ENCODE peak calls at places on chromosomes 16 and 17, in four cellular contexts. K is activated gamma-delta T cell treated with anti-CD3 and anti-CD28 coated beads, Interleukin-2, amount 50 U/mL, for 16 hours; W is effector memory CD8-positive, alpha-beta T cell; V is CD4-positive, alpha-beta T cell. E is an unnamed sample.

GRCh38 chr17:65514541-65514940 is 46.9 kb downstream of the AXIN2 start:
- DNase-seq in K (no peak), W (no peak), V (no peak), E (no peak)

GRCh38 chr17:12877953-12878669 is 88.8 kb downstream of the ARHGAP44 start:
- DNase-seq in K (no peak), W (no peak), V (no peak), E (no peak)

GRCh38 chr17:15941781-15942180 is 3.1 kb upstream of the ADORA2B start:
- DNase-seq in K (no peak), W (no peak), V (no peak), E (no peak)

GRCh38 chr16:11079657-11080187 is 135.4 kb downstream of the CLEC16A start:
- DNase-seq in K (no peak), W (no peak), V (no peak), E (no peak)

GRCh38 chr16:15672514-15673167 is 22.6 kb downstream of the NDE1 start:
- DNase-seq in K (peak; percentile 27), W (peak; percentile 56), V (peak; percentile 71), E (peak; percentile 82)

GRCh38 chr16:85554791-85555548 is 58.2 kb upstream of the GSE1 start:
- DNase-seq in K (peak; percentile 60), W (peak; percentile 52), V (peak; percentile 37), E (peak; percentile 87)

GRCh38 chr16:4661661-4662060 is 31.7 kb upstream of the NUDT16L1 start:
- DNase-seq in K (no peak), W (no peak), V (no peak), E (no peak)

GRCh38 chr17:7251330-7252175 is at the start of gene CTDNEP1:
- DNase-seq in K (peak; percentile 99), W (peak; percentile 99), V (peak; percentile 98), E (peak; percentile 99)

GRCh38 chr16:1310832-1311200 is 1.4 kb downstream of the UBE2I start:
- DNase-seq in K (no peak), W (no peak), V (no peak), E (no peak)

GRCh38 chr16:81616321-81617020 is 162.6 kb upstream of the PLCG2 start:
- DNase-seq in K (peak; percentile 58), W (peak; percentile 78), V (peak; percentile 79), E (peak; percentile 89)

GRCh38 chr16:50244140-50244503 is 22.2 kb upstream of the ADCY7 start:
- DNase-seq in K (no peak), W (no peak), V (no peak), E (no peak)

GRCh38 chr17:7988750-7989178 is 13.7 kb upstream of the GUCY2D start:
- DNase-seq in K (peak; percentile 25), W (peak; percentile 79), V (no peak), E (no peak)

GRCh38 chr16:27566417-27566816 is 16.5 kb downstream of the KATNIP start:
- DNase-seq in K (no peak), W (no peak), V (no peak), E (no peak)

GRCh38 chr17:75086496-75087181 is 1.1 kb upstream of the SLC16A5 start:
- DNase-seq in K (no peak), W (no peak), V (no peak), E (no peak)

GRCh38 chr16:70416748-70417616 is 21.9 kb downstream of the ST3GAL2 start:
- DNase-seq in K (no peak), W (no peak), V (no peak), E (no peak)

GRCh38 chr16:72961115-72961832 is 86.7 kb downstream of the ZFHX3 start:
- DNase-seq in K (no peak), W (no peak), V (no peak), E (peak; percentile 38)

GRCh38 chr16:68902376-68903345 is 59.3 kb downstream of the TANGO6 start:
- DNase-seq in K (no peak), W (no peak), V (no peak), E (no peak)

GRCh38 chr16:19991614-19992013 is 82.1 kb downstream of the GPR139 start:
- DNase-seq in K (no peak), W (no peak), V (no peak), E (no peak)

GRCh38 chr16:74466872-74467271 is 45.6 kb upstream of the CLEC18B start:
- DNase-seq in K (no peak), W (no peak), V (no peak), E (no peak)

GRCh38 chr16:27495191-27495590 is 54.5 kb downstream of the GTF3C1 start:
- DNase-seq in K (no peak), W (no peak), V (no peak), E (no peak)

GRCh38 chr17:31274252-31274651 is 22.8 kb downstream of the OMG start:
- DNase-seq in K (no peak), W (no peak), V (no peak), E (no peak)

GRCh38 chr17:51260237-51260959 is at the start of gene UTP18:
- DNase-seq in K (peak; percentile 95), W (peak; percentile 91), V (peak; percentile 94), E (peak; percentile 97)

GRCh38 chr16:83513006-83513755 is 294.6 kb upstream of the HSBP1 start:
- DNase-seq in K (no peak), W (no peak), V (no peak), E (no peak)

GRCh38 chr17:63398680-63399079 is 47.4 kb downstream of the CYB561 start:
- DNase-seq in K (no peak), W (no peak), V (no peak), E (no peak)

GRCh38 chr17:76254275-76254674 is 10.9 kb upstream of the UBALD2 start:
- DNase-seq in K (no peak), W (no peak), V (no peak), E (no peak)

GRCh38 chr16:19757762-19758595 is 39.9 kb downstream of the IQCK start:
- DNase-seq in K (no peak), W (no peak), V (no peak), E (no peak)

GRCh38 chr17:39634384-39634871 is 2.5 kb upstream of the STARD3 start:
- DNase-seq in K (no peak), W (no peak), V (no peak), E (no peak)

GRCh38 chr17:5635949-5636348 is 51.6 kb upstream of the NLRP1 start:
- DNase-seq in K (no peak), W (no peak), V (no peak), E (no peak)

GRCh38 chr17:73393962-73394361 is 82.2 kb upstream of the CDC42EP4 start:
- DNase-seq in K (no peak), W (no peak), V (no peak), E (no peak)

GRCh38 chr16:56895813-56896212 is 30.8 kb downstream of the SLC12A3 start:
- DNase-seq in K (no peak), W (no peak), V (no peak), E (no peak)

E was measured in natural killer cell treated with Interleukin-12 subunit alpha and Interleukin-12 subunit beta and Interleukin-15 and Interleukin-18, amount 100 ng/mL, for 72 hours.